ENCODE peak calls at places on chromosomes 11 and 22, in five cellular contexts. One of them, this sample, is unnamed.

GRCh38 chr11:800473-800872 is 2.4 kb upstream of the SLC25A22 start:
- DNase-seq in mesenchymal stem cell: no peak
- DNase-seq in H9: no peak
- DNase-seq in trophoblast cell: no peak
- DNase-seq in H1: no peak
- DNase-seq in this sample: no peak

GRCh38 chr11:69167916-69168691 is 12.4 kb downstream of the SMIM38 start:
- DNase-seq in mesenchymal stem cell: peak
- DNase-seq in H1: no peak
- DNase-seq in H9: no peak
- DNase-seq in trophoblast cell: peak
- DNase-seq in this sample: no peak

GRCh38 chr22:42856865-42857704 is at the start of gene ARFGAP3:
- DNase-seq in mesenchymal stem cell: peak
- DNase-seq in trophoblast cell: peak
- DNase-seq in H9: peak
- DNase-seq in H1: peak
- DNase-seq in this sample: peak

GRCh38 chr11:104713366-104713765 is 184.9 kb downstream of the CASP12 start:
- DNase-seq in H1: no peak
- DNase-seq in H9: no peak
- DNase-seq in trophoblast cell: no peak
- DNase-seq in mesenchymal stem cell: no peak
- DNase-seq in this sample: no peak

GRCh38 chr11:76131142-76131541 is 75.2 kb downstream of the WNT11 start:
- DNase-seq in H1: no peak
- DNase-seq in mesenchymal stem cell: peak
- DNase-seq in trophoblast cell: no peak
- DNase-seq in H9: no peak
- DNase-seq in this sample: no peak

GRCh38 chr11:10655931-10656576 is 37.5 kb downstream of the IRAG1 start:
- DNase-seq in H9: no peak
- DNase-seq in trophoblast cell: no peak
- DNase-seq in H1: no peak
- DNase-seq in mesenchymal stem cell: peak
- DNase-seq in this sample: no peak

GRCh38 chr22:22144858-22145257 is 99.7 kb upstream of the VPREB1 start:
- DNase-seq in H9: no peak
- DNase-seq in trophoblast cell: no peak
- DNase-seq in mesenchymal stem cell: no peak
- DNase-seq in H1: no peak
- DNase-seq in this sample: no peak

GRCh38 chr11:16749666-16750065 is 11.2 kb downstream of the C11orf58 start:
- DNase-seq in mesenchymal stem cell: no peak
- DNase-seq in H1: no peak
- DNase-seq in H9: no peak
- DNase-seq in trophoblast cell: no peak
- DNase-seq in this sample: no peak

GRCh38 chr22:44373234-44373633 is 60.5 kb upstream of the SHISAL1 start:
- DNase-seq in mesenchymal stem cell: no peak
- DNase-seq in H1: no peak
- DNase-seq in H9: no peak
- DNase-seq in trophoblast cell: no peak
- DNase-seq in this sample: no peak

GRCh38 chr22:31950226-31950625 is 5.9 kb downstream of the YWHAH start:
- DNase-seq in H9: no peak
- DNase-seq in mesenchymal stem cell: no peak
- DNase-seq in trophoblast cell: no peak
- DNase-seq in H1: no peak
- DNase-seq in this sample: no peak

GRCh38 chr22:24059121-24059520 is 48.0 kb downstream of the CABIN1 start:
- DNase-seq in H9: no peak
- DNase-seq in mesenchymal stem cell: peak
- DNase-seq in trophoblast cell: peak
- DNase-seq in H1: no peak
- DNase-seq in this sample: no peak

GRCh38 chr22:39087881-39088687 is 9.0 kb upstream of the APOBEC3H start:
- DNase-seq in mesenchymal stem cell: peak
- DNase-seq in trophoblast cell: no peak
- DNase-seq in H9: peak
- DNase-seq in H1: peak
- DNase-seq in this sample: peak

GRCh38 chr11:118200901-118201680 is 23.7 kb downstream of the JAML start:
- DNase-seq in H9: no peak
- DNase-seq in mesenchymal stem cell: no peak
- DNase-seq in H1: no peak
- DNase-seq in trophoblast cell: no peak
- DNase-seq in this sample: no peak

GRCh38 chr11:16895306-16895705 is 118.9 kb downstream of the PLEKHA7 start:
- DNase-seq in mesenchymal stem cell: no peak
- DNase-seq in trophoblast cell: no peak
- DNase-seq in H9: no peak
- DNase-seq in H1: no peak
- DNase-seq in this sample: no peak

GRCh38 chr11:117830674-117831351 is 6.3 kb upstream of the FXYD2 start:
- DNase-seq in H9: peak
- DNase-seq in H1: peak
- DNase-seq in trophoblast cell: no peak
- DNase-seq in mesenchymal stem cell: no peak
- DNase-seq in this sample: no peak

GRCh38 chr22:39738746-39739145 is 154.8 kb downstream of the ENTHD1 start:
- DNase-seq in H1: no peak
- DNase-seq in trophoblast cell: no peak
- DNase-seq in H9: no peak
- DNase-seq in mesenchymal stem cell: peak
- DNase-seq in this sample: no peak

GRCh38 chr22:35195226-35195625 is 62.1 kb upstream of the HMGXB4 start:
- DNase-seq in mesenchymal stem cell: no peak
- DNase-seq in H1: no peak
- DNase-seq in H9: no peak
- DNase-seq in trophoblast cell: no peak
- DNase-seq in this sample: no peak
- H2BK12ac ChIP-seq in mesenchymal stem cell: no peak
- H2BK12ac ChIP-seq in H1: no peak
- H2BK12ac ChIP-seq in H9: no peak
- H2BK12ac ChIP-seq in trophoblast cell: no peak
- H2BK12ac ChIP-seq in this sample: no peak

GRCh38 chr11:57777969-57778317 is 16.3 kb downstream of the CTNND1 start:
- DNase-seq in H1: no peak
- DNase-seq in mesenchymal stem cell: no peak
- DNase-seq in H9: no peak
- DNase-seq in trophoblast cell: no peak
- DNase-seq in this sample: no peak

GRCh38 chr11:57778318-57779037 is 16.9 kb downstream of the CTNND1 start:
- DNase-seq in H9: peak
- DNase-seq in mesenchymal stem cell: peak
- DNase-seq in trophoblast cell: no peak
- DNase-seq in H1: peak
- DNase-seq in this sample: peak

GRCh38 chr11:57776577-57776976 is 15.0 kb downstream of the CTNND1 start:
- DNase-seq in trophoblast cell: no peak
- DNase-seq in H9: no peak
- DNase-seq in H1: no peak
- DNase-seq in mesenchymal stem cell: peak
- DNase-seq in this sample: no peak

GRCh38 chr11:57775474-57775873 is 13.9 kb downstream of the CTNND1 start:
- DNase-seq in H9: no peak
- DNase-seq in H1: no peak
- DNase-seq in mesenchymal stem cell: peak
- DNase-seq in trophoblast cell: no peak
- DNase-seq in this sample: no peak

GRCh38 chr11:57776101-57776511 is 14.5 kb downstream of the CTNND1 start:
- DNase-seq in H1: no peak
- DNase-seq in mesenchymal stem cell: peak
- DNase-seq in trophoblast cell: peak
- DNase-seq in H9: peak
- DNase-seq in this sample: no peak
- H3K23ac ChIP-seq in H1: no peak
- H3K23ac ChIP-seq in mesenchymal stem cell: no peak
- H3K23ac ChIP-seq in trophoblast cell: no peak
- H3K23ac ChIP-seq in H9: no peak
- H3K23ac ChIP-seq in this sample: no peak

GRCh38 chr11:15212876-15213275 is 98.2 kb downstream of the INSC start:
- DNase-seq in H9: no peak
- DNase-seq in H1: no peak
- DNase-seq in trophoblast cell: no peak
- DNase-seq in mesenchymal stem cell: no peak
- DNase-seq in this sample: no peak
- H2BK12ac ChIP-seq in H9: no peak
- H2BK12ac ChIP-seq in H1: no peak
- H2BK12ac ChIP-seq in trophoblast cell: no peak
- H2BK12ac ChIP-seq in mesenchymal stem cell: no peak
- H2BK12ac ChIP-seq in this sample: no peak

GRCh38 chr11:92969634-92970347 is at the start of gene MTNR1B:
- DNase-seq in trophoblast cell: no peak
- DNase-seq in H9: no peak
- DNase-seq in mesenchymal stem cell: no peak
- DNase-seq in H1: peak
- DNase-seq in this sample: peak
- H3K23ac ChIP-seq in trophoblast cell: no peak
- H3K23ac ChIP-seq in H9: no peak
- H3K23ac ChIP-seq in mesenchymal stem cell: no peak
- H3K23ac ChIP-seq in H1: no peak
- H3K23ac ChIP-seq in this sample: peak

DNA sequence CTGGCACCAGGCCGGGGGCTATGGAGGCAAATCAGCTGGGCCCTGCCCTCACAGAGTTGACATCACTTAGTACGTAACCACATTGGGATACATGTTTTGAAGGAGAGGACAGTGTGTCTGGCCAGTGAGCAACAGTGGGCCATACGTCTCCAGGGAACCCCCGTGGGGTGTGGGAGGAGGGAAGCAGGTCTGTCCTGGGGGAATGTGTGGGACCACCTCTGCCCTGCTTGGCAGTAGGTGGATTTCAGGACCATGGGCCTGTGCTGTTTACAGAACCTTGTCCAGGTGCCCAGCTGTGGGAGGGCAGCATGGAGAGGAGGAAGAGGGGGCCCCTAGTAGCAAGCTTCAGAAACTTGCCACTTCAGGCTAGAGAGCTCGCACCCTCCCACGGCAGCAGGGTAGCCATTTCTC is 21.0 kb downstream of the P2RY2 start:
- DNase-seq in H9: peak
- DNase-seq in H1: no peak
- DNase-seq in trophoblast cell: no peak
- DNase-seq in mesenchymal stem cell: no peak
- DNase-seq in this sample: no peak
- H2BK12ac ChIP-seq in H9: no peak
- H2BK12ac ChIP-seq in H1: no peak
- H2BK12ac ChIP-seq in trophoblast cell: peak
- H2BK12ac ChIP-seq in mesenchymal stem cell: no peak
- H2BK12ac ChIP-seq in this sample: peak

DNA sequence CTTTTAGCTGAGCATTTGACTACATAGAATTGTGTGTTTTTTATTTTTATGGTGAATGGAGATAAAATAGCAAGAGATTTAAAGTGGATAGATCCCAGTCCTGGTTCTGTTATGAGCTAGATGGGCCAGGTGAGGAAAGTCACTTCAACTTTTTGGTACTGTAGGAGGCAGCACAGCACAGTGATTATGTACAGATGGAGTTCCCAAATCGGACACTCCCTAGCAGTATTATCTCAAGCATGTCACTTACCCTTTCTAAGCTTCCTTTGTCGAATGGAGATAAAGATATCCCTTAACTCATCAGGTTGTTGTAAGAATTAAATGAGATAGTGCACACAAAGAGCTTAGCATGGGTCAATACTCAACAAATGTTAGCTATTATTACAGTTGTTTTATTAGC is 5.3 kb downstream of the EXPH5 start:
- DNase-seq in trophoblast cell: no peak
- DNase-seq in mesenchymal stem cell: no peak
- DNase-seq in H1: no peak
- DNase-seq in H9: no peak
- DNase-seq in this sample: no peak
- H3K23ac ChIP-seq in trophoblast cell: no peak
- H3K23ac ChIP-seq in mesenchymal stem cell: no peak
- H3K23ac ChIP-seq in H1: no peak
- H3K23ac ChIP-seq in H9: no peak
- H3K23ac ChIP-seq in this sample: no peak

DNA sequence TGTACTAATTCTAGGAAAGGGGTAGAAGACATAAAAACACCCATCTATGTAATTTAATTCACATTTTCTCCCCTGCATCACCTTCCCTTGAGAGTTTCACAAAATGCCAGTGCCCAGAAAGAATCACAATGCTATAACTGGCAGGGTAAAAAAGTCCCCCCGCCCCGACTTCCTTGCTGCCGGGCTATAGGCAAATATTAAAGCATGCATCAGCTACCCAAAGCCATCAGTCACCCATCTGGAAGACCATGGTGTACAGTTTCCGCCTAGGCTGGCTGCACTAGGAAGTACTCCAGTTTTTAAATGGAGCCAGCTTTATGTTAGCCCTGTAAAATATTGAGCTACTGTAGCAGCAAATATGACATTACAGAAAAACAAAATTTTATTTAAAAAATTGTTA is 67.8 kb downstream of the ST14 start:
- DNase-seq in mesenchymal stem cell: no peak
- DNase-seq in H9: no peak
- DNase-seq in trophoblast cell: no peak
- DNase-seq in H1: no peak
- DNase-seq in this sample: no peak
- H2BK12ac ChIP-seq in mesenchymal stem cell: no peak
- H2BK12ac ChIP-seq in H9: no peak
- H2BK12ac ChIP-seq in trophoblast cell: no peak
- H2BK12ac ChIP-seq in H1: no peak
- H2BK12ac ChIP-seq in this sample: no peak

This sample was measured in neuronal stem cell.